ENCODE peak calls at places on chromosomes 5 and 9, in eight cellular contexts. D, K, S, A, I, O, Q and E are unnamed samples.

GRCh38 chr9:111661802-111662491 is 542 bp downstream of the GNG10 start:
- DNase-seq in D (peak; percentile 13), K (peak; percentile 85), S (peak; percentile 17), I (peak; percentile 62), A (peak; percentile 34), Q (peak; percentile 90), O (peak; percentile 73), E (peak; percentile 80)

GRCh38 chr9:76401580-76402354 is 7.5 kb upstream of the RFK start:
- DNase-seq in D (peak; percentile 67), I (peak; percentile 48), O (peak; percentile 31), A (peak; percentile 15), K (no peak), S (no peak), Q (no peak), E (peak; percentile 8)

GRCh38 chr9:38119570-38119969 is 50.5 kb upstream of the SHB start:
- DNase-seq in Q (no peak), A (no peak), I (no peak), O (no peak), D (no peak), K (no peak), S (no peak), E (no peak)

GRCh38 chr5:34656700-34657549 is 797 bp downstream of the RAI14 start:
- DNase-seq in S (no peak), A (no peak), K (peak; percentile 78), Q (peak; percentile 43), D (no peak), O (peak; percentile 74), I (no peak), E (peak; percentile 62)

GRCh38 chr5:24401767-24402166 is 243.0 kb downstream of the CDH10 start:
- DNase-seq in Q (no peak), D (no peak), O (peak; percentile 2), K (no peak), A (no peak), S (peak; percentile 12), I (peak; percentile 88), E (no peak)

GRCh38 chr9:112558978-112559377 is 72.4 kb downstream of the KIAA1958 start:
- DNase-seq in S (no peak), D (no peak), I (no peak), K (no peak), Q (no peak), A (no peak), O (no peak), E (no peak)

GRCh38 chr5:52893105-52893504 is 96.0 kb upstream of the ITGA2 start:
- DNase-seq in O (peak; percentile 80), D (peak; percentile 90), Q (no peak), K (no peak), A (peak; percentile 93), S (peak; percentile 83), I (peak; percentile 48), E (peak; percentile 80)

GRCh38 chr5:92002875-92003274 is 619.8 kb upstream of the ARRDC3 start:
- DNase-seq in K (no peak), O (peak; percentile 39), A (peak; percentile 79), I (no peak), S (no peak), Q (no peak), D (peak; percentile 72), E (peak; percentile 54)

GRCh38 chr5:119238265-119239118 is 117.3 kb upstream of the TNFAIP8 start:
- DNase-seq in D (no peak), K (no peak), A (no peak), Q (no peak), S (no peak), O (no peak), I (no peak), E (no peak)

GRCh38 chr5:158414780-158415179 is 555.8 kb upstream of the CLINT1 start:
- DNase-seq in A (peak; percentile 90), I (peak; percentile 38), D (peak; percentile 86), K (no peak), S (peak; percentile 93), Q (no peak), O (peak; percentile 70), E (peak; percentile 82)

GRCh38 chr5:142342128-142342981 is 17.5 kb upstream of the SPRY4 start:
- DNase-seq in K (no peak), D (peak; percentile 81), S (peak; percentile 83), I (peak; percentile 81), O (peak; percentile 69), A (peak; percentile 35), Q (no peak), E (no peak)

GRCh38 chr5:147972441-147972840 is 66.1 kb upstream of the C5orf46 start:
- DNase-seq in S (no peak), Q (no peak), O (no peak), K (no peak), I (no peak), A (no peak), D (no peak), E (no peak)

GRCh38 chr5:138706655-138707480 is 46.4 kb upstream of the CTNNA1 start:
- DNase-seq in S (peak; percentile 81), A (peak; percentile 73), O (peak; percentile 92), K (no peak), I (peak; percentile 74), Q (no peak), D (peak; percentile 89), E (peak; percentile 56)

DNA sequence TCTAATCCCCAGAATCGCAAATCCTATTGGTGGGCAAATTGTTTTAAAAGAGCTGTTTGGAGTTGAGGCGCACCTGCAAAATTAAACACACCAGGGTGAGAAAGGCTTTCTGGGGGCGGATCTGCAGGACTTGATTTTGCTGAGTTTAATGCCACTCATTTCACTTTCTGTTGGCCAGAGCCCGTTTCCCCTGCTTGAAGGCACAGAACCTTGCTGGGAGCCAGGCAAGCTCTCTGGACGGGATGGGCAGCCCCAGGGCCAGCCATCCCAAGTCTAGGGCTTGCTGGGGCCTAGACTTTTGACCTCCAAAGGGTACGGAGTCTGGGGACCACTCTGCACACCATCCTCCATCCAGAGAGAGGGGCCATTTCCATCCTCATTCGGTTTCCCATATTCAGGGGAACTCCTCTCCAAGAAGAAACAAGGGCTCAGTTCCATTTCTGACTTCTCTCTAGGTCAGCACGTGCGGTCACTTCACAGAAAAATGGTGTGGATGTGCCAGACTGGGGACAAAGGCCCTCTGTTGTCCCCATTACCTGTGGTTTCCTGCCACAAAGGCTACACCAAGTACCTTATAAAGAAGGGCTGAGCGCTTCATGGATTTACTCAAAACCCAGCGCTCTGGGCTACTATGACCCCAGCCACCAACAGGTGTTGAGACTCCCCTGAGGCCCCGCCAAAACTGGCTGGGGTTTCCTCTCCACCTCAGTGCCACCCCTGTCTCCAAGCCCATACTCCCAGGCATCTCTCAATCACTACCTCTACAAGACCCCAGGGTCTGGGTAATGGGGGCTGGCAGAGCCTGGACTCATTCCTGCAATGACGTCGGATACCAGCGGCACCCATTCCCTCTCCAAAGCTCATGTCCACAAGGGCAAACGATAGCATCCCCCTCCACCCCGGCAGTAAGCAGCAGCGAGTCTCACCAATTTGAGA is 170.0 kb downstream of the AUH start:
- DNase-seq in D (no peak), S (no peak), Q (no peak), I (no peak), O (no peak), A (no peak), K (peak; percentile 77), E (no peak)
- H3K9ac ChIP-seq in D (peak overlapping the region; percentile 1), S (peak overlapping the region; percentile 75), Q (no peak overlapping the region), I (peak overlapping the region; percentile 98), O (peak overlapping the region; percentile 99), A (peak overlapping the region; percentile 35), K (no peak overlapping the region), E (peak overlapping the region; percentile 98)

GRCh38 chr5:173643964-173644363 is 27.5 kb upstream of the BOD1 start:
- DNase-seq in O (no peak), A (no peak), I (no peak), Q (peak; percentile 81), D (peak; percentile 10), K (no peak), S (peak; percentile 16), E (no peak)

GRCh38 chr5:173640166-173640804 is 23.8 kb upstream of the BOD1 start:
- DNase-seq in K (no peak), I (no peak), S (no peak), Q (no peak), D (no peak), O (no peak), A (no peak), E (peak; percentile 12)

GRCh38 chr5:173642895-173643481 is 26.5 kb upstream of the BOD1 start:
- DNase-seq in Q (no peak), S (no peak), A (no peak), D (no peak), I (no peak), K (no peak), O (no peak), E (no peak)

GRCh38 chr5:173641171-173641570 is 24.7 kb upstream of the BOD1 start:
- DNase-seq in D (no peak), I (no peak), K (no peak), S (no peak), Q (no peak), O (no peak), A (no peak), E (no peak)

DNA sequence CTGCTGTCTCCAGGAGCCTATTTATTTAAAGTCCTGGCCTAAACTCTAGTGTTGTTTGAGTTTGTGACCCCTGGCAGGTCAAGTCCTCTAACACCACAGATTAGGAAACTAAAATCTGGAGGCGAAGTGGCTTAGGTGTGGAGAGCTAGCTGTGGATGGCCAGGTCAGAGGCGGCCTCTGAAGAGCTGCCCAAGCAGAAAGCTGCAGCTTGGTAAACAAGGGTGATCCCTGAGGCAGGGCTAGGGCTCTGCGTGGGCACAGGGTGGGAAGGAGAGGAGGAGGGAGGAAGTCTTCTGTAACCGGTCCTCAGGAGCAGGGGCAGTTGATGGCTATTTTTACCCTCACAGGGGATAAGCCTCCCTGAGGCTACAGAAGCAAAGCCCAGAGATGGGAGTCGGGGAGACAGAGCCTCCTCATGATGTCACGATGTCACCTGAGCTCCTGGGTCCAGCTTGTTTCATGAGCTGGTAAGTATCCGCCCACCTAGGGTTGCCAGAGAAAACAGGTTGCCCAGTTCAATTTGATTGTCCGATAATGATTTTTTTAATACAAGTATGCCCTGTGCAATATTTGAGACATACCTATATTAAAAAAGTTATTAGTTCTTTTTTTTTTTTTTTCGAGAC is 25.9 kb upstream of the BOD1 start:
- DNase-seq in S (no peak), I (no peak), A (no peak), O (no peak), Q (no peak), D (no peak), K (no peak), E (no peak)
- H3K9ac ChIP-seq in S (no peak overlapping the region), I (no peak overlapping the region), A (no peak overlapping the region), O (no peak overlapping the region), Q (no peak overlapping the region), D (no peak overlapping the region), K (no peak overlapping the region), E (no peak overlapping the region)

DNA sequence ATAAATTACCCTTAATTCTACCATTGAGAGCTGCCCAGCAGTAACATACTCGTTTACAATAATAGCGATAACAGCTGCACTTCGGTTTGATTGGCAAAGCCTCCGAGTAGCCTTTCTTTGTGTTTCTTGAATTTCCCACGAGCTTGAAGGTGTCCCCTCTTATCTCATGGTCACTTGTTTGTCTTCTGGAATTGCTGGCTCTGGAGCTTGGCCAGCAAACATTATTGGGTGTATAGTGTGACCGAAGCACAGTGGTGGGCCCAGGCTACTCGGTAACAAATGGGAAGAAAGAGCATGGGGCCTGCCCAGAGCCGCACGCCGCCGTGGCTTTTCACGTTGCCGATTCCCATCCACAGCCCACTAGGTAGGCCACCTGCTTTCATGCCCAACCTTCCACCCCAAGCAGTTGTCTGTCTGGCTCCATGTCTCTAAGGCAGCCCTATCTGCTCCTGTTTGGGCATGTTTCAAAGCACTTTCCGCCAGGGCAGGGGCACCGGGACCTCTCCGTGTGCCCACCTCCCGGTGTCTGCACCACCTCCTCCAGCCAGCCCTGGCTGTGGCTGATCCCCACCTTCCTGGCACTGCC is 8.7 kb downstream of the STKLD1 start:
- DNase-seq in K (no peak), A (no peak), I (no peak), S (no peak), D (no peak), Q (no peak), O (no peak), E (no peak)
- H3K9ac ChIP-seq in K (no peak overlapping the region), A (no peak overlapping the region), I (no peak overlapping the region), S (no peak overlapping the region), D (no peak overlapping the region), Q (no peak overlapping the region), O (no peak overlapping the region), E (no peak overlapping the region)

GRCh38 chr5:84239509-84239908 is 145.2 kb downstream of the EDIL3 start:
- DNase-seq in A (peak; percentile 68), O (peak; percentile 41), K (no peak), I (peak; percentile 58), D (peak; percentile 70), S (peak; percentile 65), Q (no peak), E (peak; percentile 83)
- H3K9ac ChIP-seq in A (no peak overlapping the region), O (no peak overlapping the region), K (no peak overlapping the region), I (no peak overlapping the region), D (no peak overlapping the region), S (no peak overlapping the region), Q (no peak overlapping the region), E (no peak overlapping the region)